ENCODE peak calls at places on chromosome X, in eight cellular contexts. X is transverse colon; M is CD8-positive, alpha-beta T cell; Q is left lung; D is pancreas; T is heart left ventricle; N is IMR-90; Y is stomach. I is an unnamed sample. For H3K4me1 and H3K9me3, the result is how much of the 10 kb centered on the place peaks cover.

GRCh38 chrX:72019487-72019886 is 108.8 kb downstream of the NHSL2 start:
- DNase-seq in Y (no peak), N (no peak), M (no peak), Q (no peak), D (no peak), T (no peak), X (no peak), I (no peak)

GRCh38 chrX:106404512-106404911 is 207.3 kb upstream of the RADX start:
- DNase-seq in X (no peak), N (no peak), D (no peak), Q (no peak), T (no peak), M (no peak), Y (no peak), I (no peak)

GRCh38 chrX:71493111-71493613 is 39.7 kb upstream of the OGT start:
- DNase-seq in T (no peak), Y (peak), N (no peak), M (no peak), Q (no peak), X (peak), D (peak), I (peak)

GRCh38 chrX:153909024-153909979 is 4.8 kb downstream of the AVPR2 start:
- DNase-seq in T (peak), M (no peak), Y (no peak), N (no peak), Q (peak), D (no peak), X (no peak), I (no peak)

GRCh38 chrX:76148753-76149152 is 24.1 kb upstream of the PBDC1 start:
- DNase-seq in N (peak), X (peak), Q (no peak), Y (no peak), D (peak), T (peak), M (peak), I (no peak)

GRCh38 chrX:131746491-131746968 is 202.7 kb downstream of the OR13H1 start:
- DNase-seq in X (peak), Y (peak), M (peak), D (peak), N (peak), Q (no peak), T (no peak), I (no peak)

GRCh38 chrX:119155416-119156035 is 27.9 kb upstream of the KIAA1210 start:
- DNase-seq in T (no peak), D (no peak), Y (no peak), M (no peak), Q (no peak), X (peak), N (peak), I (no peak)

GRCh38 chrX:68927178-68927577 is 98.4 kb downstream of the EFNB1 start:
- DNase-seq in D (no peak), X (no peak), T (no peak), Q (no peak), M (no peak), Y (no peak), N (no peak), I (no peak)

GRCh38 chrX:106302304-106302703 is 134.2 kb downstream of the PWWP3B start:
- DNase-seq in D (no peak), Q (no peak), T (no peak), X (no peak), N (no peak), M (no peak), Y (no peak), I (no peak)

GRCh38 chrX:20498851-20499635 is 232.3 kb upstream of the RPS6KA3 start:
- DNase-seq in Q (no peak), D (no peak), Y (no peak), M (no peak), T (no peak), X (no peak), N (peak), I (no peak)

GRCh38 chrX:103183912-103184311 is 31.0 kb upstream of the BEX4 start:
- DNase-seq in D (no peak), X (no peak), Y (no peak), N (no peak), Q (no peak), T (no peak), M (no peak), I (no peak)

GRCh38 chrX:130118941-130119640 is 8.8 kb upstream of the ELF4 start:
- DNase-seq in T (no peak), Y (no peak), M (no peak), N (peak), X (no peak), D (no peak), Q (no peak), I (no peak)

GRCh38 chrX:130120321-130120731 is 10.0 kb upstream of the ELF4 start:
- DNase-seq in T (no peak), Y (no peak), Q (no peak), M (peak), D (no peak), N (no peak), X (no peak), I (no peak)

GRCh38 chrX:130117166-130117565 is 6.9 kb upstream of the ELF4 start:
- DNase-seq in X (no peak), N (no peak), D (no peak), Y (no peak), M (no peak), Q (no peak), T (no peak), I (no peak)

GRCh38 chrX:130120746-130121504 is 10.6 kb upstream of the ELF4 start:
- DNase-seq in Q (peak), Y (peak), X (peak), N (peak), M (peak), T (peak), D (peak), I (peak)

GRCh38 chrX:130118396-130118795 is 8.1 kb upstream of the ELF4 start:
- DNase-seq in X (no peak), Y (no peak), M (no peak), T (no peak), Q (no peak), D (no peak), N (peak), I (no peak)
- H3K4me1 ChIP-seq in X (under half), Y (under half), M (under half), T (under half), Q (under half), D (under half), N (under half), I (under half)

GRCh38 chrX:18348047-18348446 is 6.4 kb downstream of the SCML2 start:
- DNase-seq in X (no peak), T (no peak), M (no peak), N (no peak), Q (no peak), Y (no peak), D (no peak), I (no peak)

GRCh38 chrX:18354369-18355329 is at the start of gene SCML2:
- DNase-seq in Q (peak), T (peak), M (peak), N (peak), Y (peak), D (peak), X (peak), I (peak)

GRCh38 chrX:18351774-18352173 is 2.7 kb downstream of the SCML2 start:
- DNase-seq in M (no peak), N (no peak), Y (no peak), X (no peak), T (no peak), D (no peak), Q (no peak), I (no peak)

GRCh38 chrX:18353931-18354368 is 538 bp downstream of the SCML2 start:
- DNase-seq in D (peak), M (peak), N (no peak), Q (peak), Y (no peak), T (no peak), X (peak), I (no peak)
- H3K4me3 ChIP-seq in D (peak), M (no peak), N (peak), Q (peak), Y (peak), T (peak), X (peak), I (peak)

GRCh38 chrX:57772637-57773036 is 92.6 kb upstream of the NLRP2B start:
- DNase-seq in X (no peak), D (no peak), T (no peak), M (no peak), Y (no peak), Q (no peak), N (no peak), I (no peak)

GRCh38 chrX:57771689-57772088 is 91.6 kb upstream of the NLRP2B start:
- DNase-seq in Q (no peak), X (no peak), Y (no peak), T (no peak), D (no peak), N (no peak), M (no peak), I (no peak)
- H3K9me3 ChIP-seq in Q (under half), X (under half), Y (under half), T (under half), D (under half), N (under half), M (under half), I (under half)

GRCh38 chrX:130084651-130085237 is 25.6 kb downstream of the ELF4 start:
- DNase-seq in T (no peak), X (no peak), Y (no peak), N (no peak), D (no peak), M (no peak), Q (no peak), I (no peak)

GRCh38 chrX:130083107-130083490 is 27.2 kb downstream of the ELF4 start:
- DNase-seq in X (no peak), T (no peak), M (no peak), Q (no peak), D (no peak), Y (no peak), N (no peak), I (no peak)

GRCh38 chrX:130086414-130087207 is 23.7 kb downstream of the ELF4 start:
- DNase-seq in T (no peak), N (no peak), D (no peak), Y (no peak), X (peak), Q (peak), M (peak), I (peak)

GRCh38 chrX:130083656-130084382 is 26.5 kb downstream of the ELF4 start:
- DNase-seq in X (no peak), T (no peak), N (no peak), Y (no peak), M (no peak), D (no peak), Q (peak), I (peak)

DNA sequence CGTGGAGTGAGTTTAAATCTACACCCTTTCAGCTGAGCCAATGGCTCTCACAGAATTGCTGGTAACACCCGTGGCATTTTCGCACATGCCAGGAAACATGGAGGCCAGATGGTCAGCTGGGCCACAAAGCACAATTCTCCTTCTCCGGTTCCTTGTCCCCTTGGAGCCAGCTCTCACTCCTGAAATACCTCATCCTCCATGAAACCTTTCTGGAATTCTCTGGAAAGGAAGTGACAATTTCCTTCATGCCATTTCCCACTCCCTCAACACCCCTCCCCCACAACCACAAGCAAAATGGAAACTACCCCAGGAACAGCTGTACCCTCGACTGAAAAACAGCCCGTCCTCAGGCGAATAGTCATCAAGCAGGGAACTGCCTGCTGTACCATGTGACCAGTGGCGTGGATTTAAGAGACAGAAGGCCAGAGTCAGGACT is 24.7 kb downstream of the ELF4 start:
- DNase-seq in D (no peak), M (no peak), X (no peak), Q (no peak), N (peak), Y (no peak), T (no peak), I (no peak)
- H3K4me1 ChIP-seq in D (under half), M (half or more), X (under half), Q (half or more), N (under half), Y (under half), T (under half), I (under half)